ENCODE peak calls at places on chromosomes 1 and 21, in six cellular contexts. E is fibroblast of mammary gland, X is mammary epithelial cell, Z is neural crest cell, C is WTC11, W is kidney. J is an unnamed sample.

GRCh38 chr1:55816456-55816794 is 601.3 kb upstream of the USP24 start:
- DNase-seq in E (peak; percentile 18), X (peak; percentile 21), Z (no peak), C (no peak), W (no peak), J (no peak)

GRCh38 chr21:44866780-44867179 is 6.7 kb downstream of the PTTG1IP start:
- DNase-seq in E (peak; percentile 76), X (no peak), Z (no peak), C (no peak), W (no peak), J (peak; percentile 63)

GRCh38 chr1:175628548-175629317 is 114.7 kb downstream of the TNR start:
- DNase-seq in E (no peak), X (no peak), Z (no peak), C (no peak), W (no peak), J (no peak)

GRCh38 chr1:58136502-58136901 is 410.0 kb downstream of the OMA1 start:
- DNase-seq in E (no peak), X (no peak), Z (no peak), C (no peak), W (no peak), J (no peak)

GRCh38 chr1:22048351-22049192 is 3.9 kb upstream of the CDC42 start:
- DNase-seq in E (peak; percentile 63), X (peak; percentile 79), Z (no peak), C (no peak), W (no peak), J (no peak)

GRCh38 chr1:38872401-38873026 is 634 bp downstream of the MYCBP start:
- DNase-seq in E (peak; percentile 26), X (peak; percentile 17), Z (no peak), C (peak; percentile 20), W (no peak), J (no peak)

GRCh38 chr21:42142141-42142540 is 71.0 kb downstream of the UMODL1 start:
- DNase-seq in E (no peak), X (no peak), Z (no peak), C (no peak), W (peak; percentile 64), J (no peak)

GRCh38 chr1:85135456-85135798 is 65.4 kb downstream of the SYDE2 start:
- DNase-seq in E (no peak), X (peak; percentile 47), Z (no peak), C (no peak), W (no peak), J (no peak)

GRCh38 chr1:76257823-76258222 is 183.3 kb downstream of the ST6GALNAC3 start:
- DNase-seq in E (no peak), X (no peak), Z (no peak), C (no peak), W (no peak), J (no peak)

GRCh38 chr1:160625725-160626498 is 20.9 kb downstream of the SLAMF1 start:
- DNase-seq in E (no peak), X (no peak), Z (no peak), C (no peak), W (no peak), J (no peak)

GRCh38 chr1:195763146-195763906 is 844.9 kb downstream of the KCNT2 start:
- DNase-seq in E (no peak), X (no peak), Z (no peak), C (no peak), W (peak; percentile 53), J (no peak)

GRCh38 chr1:36576118-36576517 is 93.4 kb upstream of the CSF3R start:
- DNase-seq in E (peak; percentile 25), X (peak; percentile 12), Z (peak; percentile 84), C (peak; percentile 89), W (no peak), J (peak; percentile 92)

GRCh38 chr1:1206376-1207253 is at the start of gene TNFRSF18:
- DNase-seq in E (no peak), X (no peak), Z (no peak), C (peak; percentile 57), W (peak; percentile 82), J (peak; percentile 25)

GRCh38 chr1:204959374-204959773 is 83.6 kb upstream of the CNTN2 start:
- DNase-seq in E (no peak), X (no peak), Z (no peak), C (no peak), W (no peak), J (no peak)

GRCh38 chr1:101338714-101339430 is 102.1 kb downstream of the S1PR1 start:
- DNase-seq in E (peak; percentile 35), X (peak; percentile 65), Z (no peak), C (no peak), W (no peak), J (no peak)

GRCh38 chr21:14290584-14290983 is 74.6 kb downstream of the RBM11 start:
- DNase-seq in E (no peak), X (no peak), Z (no peak), C (no peak), W (no peak), J (no peak)

GRCh38 chr21:14284439-14284838 is 68.5 kb downstream of the RBM11 start:
- DNase-seq in E (no peak), X (no peak), Z (no peak), C (no peak), W (no peak), J (no peak)

GRCh38 chr21:14285147-14285546 is 69.2 kb downstream of the RBM11 start:
- DNase-seq in E (no peak), X (no peak), Z (no peak), C (no peak), W (no peak), J (no peak)
- TF ChIP-seq CTCF in E (no peak), X (no peak), Z (no peak), C (no peak), W (no peak), J (no peak)

GRCh38 chr21:45972716-45973474 is 8.7 kb upstream of the COL6A1 start:
- DNase-seq in E (peak; percentile 96), X (no peak), Z (no peak), C (no peak), W (peak; percentile 85), J (no peak)

GRCh38 chr21:45969921-45970673 is 11.5 kb upstream of the COL6A1 start:
- DNase-seq in E (no peak), X (no peak), Z (no peak), C (no peak), W (peak; percentile 48), J (no peak)

GRCh38 chr21:45972353-45972715 is 9.2 kb upstream of the COL6A1 start:
- DNase-seq in E (no peak), X (no peak), Z (no peak), C (peak; percentile 39), W (peak; percentile 84), J (no peak)

GRCh38 chr21:45971487-45972352 is 9.8 kb upstream of the COL6A1 start:
- DNase-seq in E (peak; percentile 98), X (no peak), Z (no peak), C (no peak), W (peak; percentile 78), J (peak; percentile 55)

GRCh38 chr21:45970674-45971486 is 10.7 kb upstream of the COL6A1 start:
- DNase-seq in E (no peak), X (no peak), Z (peak; percentile 80), C (peak; percentile 81), W (peak; percentile 87), J (peak; percentile 87)
- TF ChIP-seq CTCF in E (peak; percentile 83), X (peak; percentile 66), Z (peak; percentile 93), C (peak; percentile 74), W (peak; percentile 84), J (peak; percentile 87)

GRCh38 chr1:89147707-89148106 is 21.8 kb upstream of the GBP2 start:
- DNase-seq in E (no peak), X (no peak), Z (no peak), C (no peak), W (no peak), J (no peak)

GRCh38 chr1:89151021-89151420 is 24.8 kb downstream of the GBP7 start:
- DNase-seq in E (no peak), X (no peak), Z (no peak), C (no peak), W (no peak), J (no peak)

GRCh38 chr1:89149976-89150375 is 24.1 kb upstream of the GBP2 start:
- DNase-seq in E (no peak), X (no peak), Z (no peak), C (no peak), W (no peak), J (no peak)

GRCh38 chr1:89148259-89148658 is 22.3 kb upstream of the GBP2 start:
- DNase-seq in E (no peak), X (no peak), Z (no peak), C (no peak), W (no peak), J (no peak)

DNA sequence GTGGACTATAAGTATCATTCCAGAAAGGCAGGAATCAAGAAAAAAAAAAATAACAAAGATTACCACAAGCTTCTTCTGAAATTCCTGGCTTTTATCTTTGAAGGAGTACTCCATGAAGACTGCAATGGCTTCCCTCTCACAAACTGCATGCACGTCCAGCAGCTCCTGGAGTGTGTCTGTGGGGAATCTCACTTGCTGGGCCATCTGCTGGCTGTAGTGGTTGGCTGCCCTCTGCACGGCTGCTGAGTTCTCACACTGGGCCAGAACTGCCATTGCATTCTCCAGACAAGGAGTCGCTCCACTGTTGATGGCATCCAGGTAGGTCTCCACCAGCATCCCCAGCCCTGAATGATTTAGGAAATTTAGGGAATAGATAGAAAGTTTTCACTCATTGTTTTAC is 23.3 kb upstream of the GBP2 start:
- DNase-seq in E (peak; percentile 36), X (no peak), Z (no peak), C (peak; percentile 49), W (peak; percentile 64), J (peak; percentile 59)
- TF ChIP-seq CTCF in E (peak; percentile 30), X (no peak), Z (peak; percentile 23), C (no peak), W (peak; percentile 15), J (no peak)

GRCh38 chr1:28890836-28891235 is 23.5 kb upstream of the EPB41 start:
- DNase-seq in E (no peak), X (no peak), Z (no peak), C (no peak), W (no peak), J (no peak)

GRCh38 chr1:28894785-28895184 is 19.6 kb upstream of the EPB41 start:
- DNase-seq in E (no peak), X (no peak), Z (no peak), C (no peak), W (peak; percentile 13), J (no peak)

GRCh38 chr1:28895896-28896608 is 18.3 kb upstream of the EPB41 start:
- DNase-seq in E (peak; percentile 34), X (no peak), Z (no peak), C (no peak), W (peak; percentile 9), J (no peak)

GRCh38 chr1:28891256-28891655 is 23.1 kb upstream of the EPB41 start:
- DNase-seq in E (no peak), X (no peak), Z (no peak), C (no peak), W (no peak), J (no peak)

DNA sequence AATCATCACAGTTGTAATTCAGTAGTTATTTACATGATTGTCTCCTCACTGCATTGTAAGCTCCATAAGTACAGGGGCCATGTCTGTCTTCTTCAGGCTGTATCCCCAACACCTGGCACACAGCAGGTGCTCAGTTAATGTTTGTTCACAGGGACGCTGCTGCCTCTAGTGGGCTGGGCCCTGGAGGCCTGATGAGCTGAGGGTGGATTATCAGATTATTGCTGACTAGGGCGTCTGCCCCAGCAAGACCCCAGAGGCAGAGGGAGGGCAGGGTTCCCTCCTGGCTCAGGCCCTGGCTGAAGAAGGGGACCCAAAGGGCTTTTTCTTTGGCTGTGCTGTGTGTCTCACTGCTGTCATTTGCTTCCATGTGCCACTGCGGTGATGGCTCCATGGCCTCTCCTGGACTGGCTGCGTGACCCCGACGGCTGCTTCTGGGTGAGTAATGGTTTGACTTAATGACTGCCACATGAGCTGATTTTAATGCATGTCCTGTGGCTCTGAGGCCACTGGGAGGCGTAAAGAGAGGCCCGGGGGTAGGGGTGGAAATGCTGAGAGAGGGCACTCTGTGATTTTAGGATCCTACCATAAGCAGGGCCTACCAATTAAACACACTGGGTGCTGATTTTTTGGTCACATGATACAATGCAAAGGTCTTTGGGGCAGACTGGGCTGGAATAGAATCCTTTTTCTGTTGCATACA is 20.8 kb upstream of the EPB41 start:
- DNase-seq in E (peak; percentile 56), X (no peak), Z (no peak), C (peak; percentile 64), W (peak; percentile 33), J (peak; percentile 64)
- TF ChIP-seq CTCF in E (peak; percentile 50), X (peak; percentile 21), Z (peak; percentile 50), C (peak; percentile 35), W (no peak), J (peak; percentile 30)

J was measured in glutamatergic neuron.